ENCODE peak calls at places on chromosomes 4 and X, in nine cellular contexts. D is HCT116, N is A549, F is endodermal cell, M is left ventricle myocardium inferior, Q is suprapubic skin, H is Panc1, T is ascending aorta, Y is PC-9. C is an unnamed sample.

GRCh38 chr4:105633241-105633640 is 75.2 kb downstream of the INTS12 start:
- DNase-seq in D (no peak), M (no peak), N (no peak), Y (peak; percentile 24), H (no peak), F (no peak), Q (no peak), T (no peak), C (no peak)

GRCh38 chr4:66639361-66639760 is 905.9 kb downstream of the CENPC start:
- DNase-seq in Q (no peak), D (no peak), M (no peak), F (no peak), N (no peak), T (no peak), Y (no peak), H (no peak), C (no peak)

GRCh38 chr4:47731182-47731581 is 106.7 kb downstream of the CORIN start:
- DNase-seq in H (no peak), M (no peak), Y (no peak), Q (no peak), F (no peak), T (no peak), N (no peak), D (no peak), C (no peak)

GRCh38 chr4:53932784-53933183 is 131.6 kb downstream of the CHIC2 start:
- DNase-seq in T (no peak), Q (no peak), F (no peak), Y (no peak), N (no peak), H (no peak), M (no peak), D (no peak), C (no peak)

GRCh38 chr4:90099795-90100194 is 27.4 kb upstream of the CCSER1 start:
- DNase-seq in D (no peak), T (no peak), M (no peak), Q (no peak), N (no peak), Y (peak; percentile 9), F (no peak), H (no peak), C (no peak)

GRCh38 chr4:88743696-88744095 is 46.1 kb upstream of the NAP1L5 start:
- DNase-seq in T (no peak), Y (no peak), F (no peak), N (no peak), M (no peak), D (no peak), Q (no peak), H (no peak), C (no peak)

GRCh38 chr4:126627255-126627654 is 1005.5 kb upstream of the INTU start:
- DNase-seq in D (peak; percentile 8), H (no peak), N (peak; percentile 1), T (no peak), Y (no peak), Q (no peak), M (no peak), F (peak; percentile 62), C (no peak)

GRCh38 chr4:161952382-161952781 is 211.4 kb downstream of the FSTL5 start:
- DNase-seq in Q (no peak), N (peak; percentile 7), M (no peak), T (no peak), F (no peak), H (no peak), D (no peak), Y (no peak), C (no peak)

GRCh38 chr4:87423313-87424031 is 1.1 kb downstream of the NUDT9 start:
- DNase-seq in Q (no peak), H (no peak), F (no peak), N (no peak), T (no peak), Y (no peak), D (no peak), M (no peak), C (no peak)

GRCh38 chr4:113300384-113301011 is 251.0 kb downstream of the ANK2 start:
- DNase-seq in F (no peak), N (peak; percentile 47), M (no peak), Q (no peak), Y (no peak), T (no peak), H (no peak), D (peak; percentile 49), C (no peak)

GRCh38 chr4:110411599-110412011 is 64.3 kb upstream of the ENPEP start:
- DNase-seq in Q (no peak), H (no peak), M (no peak), D (no peak), N (no peak), F (peak; percentile 93), Y (no peak), T (no peak), C (no peak)

GRCh38 chrX:28847423-28847822 is 260.2 kb downstream of the IL1RAPL1 start:
- DNase-seq in Y (peak; percentile 14), N (peak; percentile 14), Q (no peak), H (no peak), T (no peak), F (peak; percentile 69), M (peak; percentile 25), D (peak; percentile 67), C (no peak)

GRCh38 chr4:169184236-169184635 is 86.5 kb downstream of the SH3RF1 start:
- DNase-seq in M (no peak), Y (no peak), F (no peak), D (no peak), Q (no peak), H (no peak), N (no peak), T (no peak), C (no peak)

GRCh38 chrX:45807572-45808425 is 607.1 kb upstream of the DIPK2B start:
- DNase-seq in N (peak; percentile 23), F (no peak), Y (no peak), D (no peak), Q (no peak), M (no peak), T (no peak), H (no peak), C (no peak)

GRCh38 chr4:153341575-153342090 is 2.9 kb upstream of the MND1 start:
- DNase-seq in N (peak; percentile 23), H (no peak), F (no peak), M (no peak), D (peak; percentile 35), Q (no peak), T (no peak), Y (peak; percentile 2), C (no peak)
- H3K27ac ChIP-seq in N (no peak overlapping the region), H (no peak overlapping the region), F (no peak overlapping the region), M (no peak overlapping the region), D (no peak overlapping the region), Q (no peak overlapping the region), T (no peak overlapping the region), Y (no peak overlapping the region), C (no peak overlapping the region)

GRCh38 chr4:121164291-121164690 is at the start of gene TNIP3:
- DNase-seq in D (no peak), Y (no peak), M (no peak), F (no peak), T (no peak), H (no peak), Q (no peak), N (no peak), C (no peak)
- H3K4me1 ChIP-seq in D (no peaks in the 10 kb centered on the region), Y (no peaks in the 10 kb centered on the region), M (no peaks in the 10 kb centered on the region), F (no peaks in the 10 kb centered on the region), T (no peaks in the 10 kb centered on the region), H (no peaks in the 10 kb centered on the region), Q (no peaks in the 10 kb centered on the region), N (no peaks in the 10 kb centered on the region), C (peaks cover 18% of the 10 kb centered on the region)

GRCh38 chr4:24513718-24514117 is 70.6 kb downstream of the DHX15 start:
- DNase-seq in F (no peak), N (no peak), M (no peak), D (no peak), Y (no peak), H (no peak), Q (no peak), T (no peak), C (no peak)

GRCh38 chr4:24515698-24516097 is 68.7 kb downstream of the DHX15 start:
- DNase-seq in N (no peak), T (no peak), M (no peak), D (no peak), Y (no peak), H (no peak), F (peak; percentile 64), Q (no peak), C (no peak)

GRCh38 chr4:24517676-24518075 is 66.7 kb downstream of the DHX15 start:
- DNase-seq in Q (no peak), F (no peak), Y (no peak), M (no peak), N (no peak), D (no peak), H (no peak), T (no peak), C (no peak)

GRCh38 chr4:24516926-24517325 is 67.4 kb downstream of the DHX15 start:
- DNase-seq in N (no peak), Q (no peak), D (no peak), Y (no peak), M (no peak), F (no peak), H (no peak), T (no peak), C (no peak)

GRCh38 chr4:24514808-24515207 is 69.5 kb downstream of the DHX15 start:
- DNase-seq in N (no peak), Y (no peak), H (no peak), T (no peak), D (no peak), Q (no peak), F (peak; percentile 63), M (no peak), C (no peak)
- TF ChIP-seq CTCF in N (no peak), Y (no peak), H (peak; percentile 25), T (no peak), D (peak; percentile 45), Q (no peak), F (peak; percentile 67), M (peak; percentile 25), C (no peak)

GRCh38 chr4:150145090-150145949 is 67.1 kb downstream of the DCLK2 start:
- DNase-seq in Q (no peak), T (no peak), M (no peak), Y (no peak), H (no peak), N (peak; percentile 34), F (peak; percentile 77), D (no peak), C (no peak)
- H3K27ac ChIP-seq in Q (no peak overlapping the region), T (no peak overlapping the region), M (no peak overlapping the region), Y (no peak overlapping the region), H (no peak overlapping the region), N (peak overlapping the region; percentile 7), F (no peak overlapping the region), D (no peak overlapping the region), C (no peak overlapping the region)